ENCODE peak calls at places on chromosomes 1 and 21, in six cellular contexts. V is neuronal stem cell, U is IMR-90, F is mesenchymal stem cell, D is trophoblast cell, W is H1. T is an unnamed sample.

GRCh38 chr1:159918918-159919195 is 6.5 kb downstream of the TAGLN2 start:
- DNase-seq in V (no peak), U (no peak), F (no peak), D (no peak), W (no peak), T (no peak)

GRCh38 chr1:81664341-81664740 is 136.4 kb upstream of the ADGRL2 start:
- DNase-seq in V (no peak), U (peak; percentile 55), F (no peak), D (no peak), W (no peak), T (no peak)

GRCh38 chr21:29096619-29097018 is 23.2 kb upstream of the CCT8 start:
- DNase-seq in V (no peak), U (no peak), F (no peak), D (no peak), W (no peak), T (no peak)

GRCh38 chr1:224897501-224897900 is 32.0 kb upstream of the DNAH14 start:
- DNase-seq in V (no peak), U (no peak), F (no peak), D (no peak), W (no peak), T (no peak)

GRCh38 chr1:101360506-101360905 is 123.7 kb downstream of the S1PR1 start:
- DNase-seq in V (no peak), U (peak; percentile 2), F (no peak), D (peak; percentile 71), W (no peak), T (no peak)

GRCh38 chr1:224183591-224184312 is 712 bp downstream of the DEGS1 start:
- DNase-seq in V (peak; percentile 51), U (peak; percentile 61), F (peak; percentile 74), D (peak; percentile 57), W (peak; percentile 80), T (peak; percentile 60)

GRCh38 chr1:43285269-43285986 is at the start of gene C1orf210:
- DNase-seq in V (no peak), U (no peak), F (no peak), D (peak; percentile 87), W (peak; percentile 93), T (peak; percentile 96)

GRCh38 chr1:84759756-84760155 is 69.5 kb upstream of the SSX2IP start:
- DNase-seq in V (no peak), U (no peak), F (no peak), D (no peak), W (no peak), T (no peak)

GRCh38 chr1:25046194-25046532 is 116.1 kb upstream of the RUNX3 start:
- DNase-seq in V (no peak), U (no peak), F (no peak), D (no peak), W (no peak), T (no peak)

GRCh38 chr1:226626577-226626956 is 78.0 kb downstream of the STUM start:
- DNase-seq in V (peak; percentile 57), U (peak; percentile 59), F (peak; percentile 67), D (peak; percentile 72), W (peak; percentile 91), T (peak; percentile 83)

GRCh38 chr1:36115200-36115669 is 9.8 kb downstream of the COL8A2 start:
- DNase-seq in V (no peak), U (peak; percentile 37), F (no peak), D (no peak), W (no peak), T (no peak)

GRCh38 chr1:183783896-183784637 is 20.9 kb upstream of the RGL1 start:
- DNase-seq in V (no peak), U (peak; percentile 91), F (peak; percentile 33), D (no peak), W (no peak), T (no peak)

GRCh38 chr1:158329807-158330206 is 1.5 kb downstream of the CD1B start:
- DNase-seq in V (no peak), U (no peak), F (no peak), D (no peak), W (no peak), T (no peak)

GRCh38 chr1:204113900-204114299 is 37.9 kb downstream of the ETNK2 start:
- DNase-seq in V (no peak), U (peak; percentile 38), F (no peak), D (no peak), W (no peak), T (no peak)

GRCh38 chr21:37659874-37660273 is 256.4 kb downstream of the KCNJ6 start:
- DNase-seq in V (no peak), U (no peak), F (no peak), D (no peak), W (no peak), T (no peak)

GRCh38 chr1:183277821-183278735 is 92.0 kb downstream of the LAMC2 start:
- DNase-seq in V (no peak), U (peak; percentile 54), F (peak; percentile 64), D (peak; percentile 24), W (no peak), T (no peak)

GRCh38 chr1:231021540-231022031 is 18.5 kb downstream of the FAM89A start:
- DNase-seq in V (no peak), U (peak; percentile 46), F (peak; percentile 92), D (peak; percentile 58), W (no peak), T (no peak)

GRCh38 chr1:93029317-93029716 is 49.8 kb upstream of the MTF2 start:
- DNase-seq in V (no peak), U (no peak), F (no peak), D (no peak), W (no peak), T (no peak)

DNA sequence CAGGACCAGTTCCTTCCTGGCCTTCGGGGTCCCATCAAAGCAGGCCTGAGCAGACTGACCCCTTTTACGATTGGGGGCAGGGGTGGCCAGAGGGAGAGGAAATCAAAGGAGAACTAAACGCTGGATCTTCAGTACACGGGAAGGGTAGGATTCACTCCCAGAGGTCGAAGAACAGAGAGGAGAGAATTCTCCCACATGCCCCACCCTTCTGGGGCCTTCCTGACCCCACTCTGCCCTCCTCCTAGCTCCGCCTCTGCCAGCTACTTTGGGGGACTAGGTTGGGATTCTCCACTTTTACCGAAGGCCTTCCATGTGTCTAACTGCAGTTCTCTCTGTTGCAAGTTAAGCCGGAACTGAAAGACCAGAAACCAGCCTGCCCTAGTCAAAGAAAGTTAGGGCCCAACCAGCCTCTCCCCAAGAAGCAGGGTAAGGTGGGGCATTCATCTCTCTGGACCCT is 654 bp upstream of the ARHGEF2 start:
- DNase-seq in V (no peak), U (peak; percentile 31), F (peak; percentile 61), D (peak; percentile 43), W (no peak), T (no peak)
- H3K18ac ChIP-seq in V (peak overlapping the region; percentile 78), U (peak overlapping the region; percentile 83), F (peak overlapping the region; percentile 83), D (peak overlapping the region; percentile 99), W (peak overlapping the region; percentile 89), T (no peak overlapping the region)

DNA sequence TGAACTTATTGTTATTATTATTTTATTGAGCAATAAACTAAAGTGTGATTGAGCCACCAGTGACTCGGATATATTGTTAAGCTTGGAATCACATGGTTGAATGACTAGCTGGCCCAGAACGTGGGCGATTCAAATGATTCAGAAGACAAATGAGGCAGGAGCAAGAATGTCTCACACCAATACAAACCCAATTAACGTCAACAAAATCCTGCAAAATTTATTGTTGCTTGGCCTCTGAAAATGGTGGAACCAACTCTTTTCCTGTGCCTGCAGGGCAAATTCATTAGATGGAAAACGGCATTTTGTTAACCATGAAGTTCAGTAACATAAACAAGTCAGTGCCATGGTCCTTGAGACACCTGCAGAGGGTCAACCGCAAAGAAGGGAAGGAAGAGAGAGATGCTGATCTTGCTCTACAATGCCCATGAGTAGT is 482.0 kb downstream of the SETD4 start:
- DNase-seq in V (no peak), U (peak; percentile 93), F (peak; percentile 75), D (no peak), W (no peak), T (no peak)
- H2AFZ ChIP-seq in V (no peak overlapping the region), U (no peak overlapping the region), F (no peak overlapping the region), D (no peak overlapping the region), W (no peak overlapping the region), T (no peak overlapping the region)

GRCh38 chr1:153922838-153923652 is at the start of gene GATAD2B:
- DNase-seq in V (peak; percentile 100), U (peak; percentile 100), F (peak; percentile 100), D (peak; percentile 100), W (peak; percentile 96), T (peak; percentile 100)

GRCh38 chr1:153921803-153922075 is 1.0 kb downstream of the GATAD2B start:
- DNase-seq in V (no peak), U (no peak), F (peak; percentile 37), D (peak; percentile 18), W (no peak), T (no peak)

GRCh38 chr1:153921080-153921802 is 1.5 kb downstream of the GATAD2B start:
- DNase-seq in V (no peak), U (no peak), F (peak; percentile 17), D (no peak), W (no peak), T (no peak)

GRCh38 chr1:153919879-153920852 is 2.6 kb downstream of the GATAD2B start:
- DNase-seq in V (no peak), U (peak; percentile 42), F (peak; percentile 38), D (no peak), W (no peak), T (no peak)

GRCh38 chr1:153922076-153922837 is 515 bp downstream of the GATAD2B start:
- DNase-seq in V (no peak), U (no peak), F (peak; percentile 14), D (peak; percentile 68), W (peak; percentile 60), T (no peak)
- H3K18ac ChIP-seq in V (peak overlapping the region; percentile 99), U (no peak overlapping the region), F (peak overlapping the region; percentile 99), D (peak overlapping the region; percentile 99), W (peak overlapping the region; percentile 60), T (peak overlapping the region; percentile 96)

GRCh38 chr1:207006914-207007313 is 25.6 kb downstream of the C1orf116 start:
- DNase-seq in V (no peak), U (no peak), F (no peak), D (peak; percentile 29), W (no peak), T (no peak)

GRCh38 chr1:207007352-207008033 is 25.1 kb downstream of the C1orf116 start:
- DNase-seq in V (peak; percentile 37), U (peak; percentile 91), F (peak; percentile 28), D (peak; percentile 64), W (no peak), T (no peak)

GRCh38 chr1:207003216-207003615 is 29.3 kb downstream of the C1orf116 start:
- DNase-seq in V (no peak), U (no peak), F (no peak), D (no peak), W (no peak), T (no peak)

GRCh38 chr1:207002731-207003146 is 29.8 kb downstream of the C1orf116 start:
- DNase-seq in V (no peak), U (peak; percentile 26), F (no peak), D (peak; percentile 25), W (no peak), T (no peak)

DNA sequence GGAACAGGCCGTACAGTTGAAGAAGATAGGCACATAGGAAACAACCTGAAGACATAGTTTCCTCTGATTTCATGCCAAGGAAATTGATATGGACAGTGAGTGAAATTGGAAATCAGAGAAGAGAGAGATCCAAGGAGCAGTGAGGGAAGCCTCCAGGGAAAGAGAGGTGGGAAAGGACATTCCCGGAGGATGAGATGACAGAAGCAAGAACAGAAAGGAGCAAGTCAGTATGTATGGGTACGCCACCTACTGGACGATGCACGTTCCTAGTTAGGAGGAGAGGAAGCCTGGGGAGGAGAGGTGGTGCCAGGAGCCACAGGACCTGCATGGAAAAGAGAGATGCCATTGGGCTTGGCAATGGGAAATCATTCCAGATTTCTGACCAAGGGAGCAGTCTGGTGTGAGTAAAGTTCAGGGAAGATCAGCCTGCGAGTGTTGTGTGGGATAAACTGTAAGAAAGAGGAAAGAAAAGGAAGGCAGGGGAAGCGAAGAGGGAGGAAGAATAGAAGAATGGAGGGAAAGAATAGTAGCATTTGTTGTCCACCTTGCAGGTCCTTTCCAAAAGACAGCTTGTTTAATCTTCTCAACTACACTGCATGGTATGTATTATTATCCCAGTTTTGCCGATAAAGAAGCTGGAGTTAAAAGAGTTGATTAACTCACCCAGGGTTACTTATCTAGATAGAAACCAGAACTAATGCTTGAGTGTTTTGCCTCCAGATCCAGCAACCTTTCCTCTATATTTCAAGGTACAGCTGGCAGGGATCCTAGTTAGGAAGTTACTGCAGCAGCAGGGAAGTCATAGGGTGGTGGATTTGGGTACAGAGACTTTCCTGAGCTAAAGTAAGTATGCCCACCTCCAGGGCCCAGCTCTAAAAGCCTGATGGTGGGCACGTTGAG is 27.4 kb downstream of the C1orf116 start:
- DNase-seq in V (peak; percentile 47), U (peak; percentile 74), F (peak; percentile 75), D (peak; percentile 80), W (peak; percentile 69), T (peak; percentile 77)
- H2AFZ ChIP-seq in V (no peak overlapping the region), U (peak overlapping the region; percentile 0), F (no peak overlapping the region), D (no peak overlapping the region), W (no peak overlapping the region), T (no peak overlapping the region)

T was measured in H9.